ENCODE peak calls at places on chromosome 1, in nine cellular contexts. N is activated naive CD4-positive, alpha-beta T cell treated with anti-CD3 and anti-CD28 coated beads, Interleukin-2, amount 10 ng/mL, durations not matched to agents 7 days and 5 days; V is right cardiac atrium; Q is mesendoderm; Y is SK-N-DZ; L is SIG-M5; U is astrocyte of the spinal cord; E is stimulated activated CD8-positive, alpha-beta memory T cell treated with anti-CD3 and anti-CD28 coated beads, Interleukin-4, amount 100 ng/mL, for 4 hours; S is OCI-LY7. A is an unnamed sample.
A peak's percentile ranks its signal among the peaks of the same experiment; 100 is the strongest.

GRCh38 chr1:42601472-42601871 is 56.8 kb upstream of the PPIH start:
- DNase-seq in Y (no peak), N (no peak), V (no peak), Q (no peak), L (no peak), E (no peak), S (no peak), U (no peak), A (no peak)

GRCh38 chr1:24745711-24746582 is 700 bp downstream of the CLIC4 start:
- DNase-seq in Y (no peak), E (no peak), V (peak; percentile 78), S (peak; percentile 67), L (no peak), Q (peak; percentile 83), N (peak; percentile 36), U (peak; percentile 75), A (peak; percentile 75)

GRCh38 chr1:91278754-91279153 is 125.9 kb downstream of the HFM1 start:
- DNase-seq in N (no peak), Q (peak; percentile 55), U (peak; percentile 21), Y (no peak), L (no peak), V (no peak), S (peak; percentile 4), E (no peak), A (peak; percentile 18)

GRCh38 chr1:68175621-68176398 is 56.5 kb downstream of the WLS start:
- DNase-seq in U (peak; percentile 38), L (no peak), Q (no peak), E (no peak), N (no peak), S (no peak), Y (peak; percentile 32), V (peak; percentile 38), A (peak; percentile 33)

GRCh38 chr1:154556422-154556821 is 2.0 kb downstream of the UBE2Q1 start:
- DNase-seq in E (no peak), S (no peak), Y (no peak), L (no peak), N (no peak), U (no peak), V (no peak), Q (peak; percentile 81), A (peak; percentile 62)

GRCh38 chr1:94522304-94522703 is 19.3 kb downstream of the F3 start:
- DNase-seq in S (peak; percentile 13), E (no peak), U (peak; percentile 76), N (no peak), Y (peak; percentile 27), L (no peak), V (no peak), Q (peak; percentile 66), A (peak; percentile 77)

GRCh38 chr1:8671313-8671917 is 146.0 kb downstream of the RERE start:
- DNase-seq in Q (peak; percentile 81), Y (peak; percentile 24), U (peak; percentile 71), S (peak; percentile 46), N (peak; percentile 32), L (no peak), E (no peak), V (no peak), A (peak; percentile 76)

GRCh38 chr1:47898156-47898825 is 98.9 kb downstream of the TRABD2B start:
- DNase-seq in S (no peak), V (no peak), E (no peak), U (no peak), L (no peak), N (no peak), Q (peak; percentile 89), Y (no peak), A (no peak)

GRCh38 chr1:190634134-190634533 is 156.5 kb upstream of the BRINP3 start:
- DNase-seq in U (no peak), Y (no peak), V (no peak), L (no peak), Q (no peak), N (no peak), S (no peak), E (no peak), A (no peak)

GRCh38 chr1:202063093-202063492 is 52.7 kb downstream of the ELF3 start:
- DNase-seq in N (no peak), S (no peak), U (no peak), Y (no peak), V (no peak), E (no peak), Q (peak; percentile 87), L (no peak), A (peak; percentile 19)

GRCh38 chr1:176174108-176174507 is 33.0 kb downstream of the COP1 start:
- DNase-seq in S (no peak), Y (no peak), V (no peak), U (no peak), E (no peak), Q (peak; percentile 9), L (no peak), N (no peak), A (peak; percentile 66)

GRCh38 chr1:62082456-62083363 is 111.9 kb upstream of the L1TD1 start:
- DNase-seq in V (no peak), E (no peak), Y (peak; percentile 49), L (no peak), U (peak; percentile 62), Q (peak; percentile 70), S (peak; percentile 38), N (peak; percentile 53), A (peak; percentile 58)

GRCh38 chr1:108892356-108893140 is 15.8 kb downstream of the GPSM2 start:
- DNase-seq in S (no peak), E (no peak), Q (no peak), L (no peak), U (peak; percentile 31), N (no peak), Y (no peak), V (no peak), A (peak; percentile 46)